ENCODE peak calls at places on chromosomes 13 and 19, in five cellular contexts. Q is upper lobe of right lung, G is iPS DF 19.7, D is omental fat pad, P is NCI-H446 treated with DMSO at 0.1 percent for 48 hours. Z is an unnamed sample.

GRCh38 chr13:75993823-75994222 is 357.7 kb downstream of the LMO7 start:
- DNase-seq in Q (no peak), G (no peak), D (no peak), P (no peak), Z (no peak)

GRCh38 chr19:23075031-23075733 is 41.6 kb upstream of the ZNF730 start:
- DNase-seq in Q (peak; percentile 80), G (peak; percentile 93), D (peak; percentile 29), P (no peak), Z (peak; percentile 70)

GRCh38 chr13:78326608-78327007 is 276.7 kb downstream of the POU4F1 start:
- DNase-seq in Q (no peak), G (no peak), D (no peak), P (peak; percentile 79), Z (peak; percentile 4)

GRCh38 chr13:60329221-60329983 is 67.6 kb upstream of the TDRD3 start:
- DNase-seq in Q (peak; percentile 64), G (no peak), D (no peak), P (peak; percentile 0), Z (no peak)

GRCh38 chr19:18425515-18426415 is 6.6 kb downstream of the SSBP4 start:
- DNase-seq in Q (no peak), G (no peak), D (no peak), P (no peak), Z (no peak)

GRCh38 chr19:49056101-49056901 is 1.2 kb downstream of the CGB7 start:
- DNase-seq in Q (peak; percentile 82), G (no peak), D (no peak), P (no peak), Z (no peak)

GRCh38 chr13:51380269-51380668 is 40.8 kb downstream of the SERPINE3 start:
- DNase-seq in Q (no peak), G (no peak), D (no peak), P (no peak), Z (no peak)

GRCh38 chr19:46080561-46080960 is 39.8 kb upstream of the IGFL4 start:
- DNase-seq in Q (no peak), G (no peak), D (no peak), P (no peak), Z (no peak)

GRCh38 chr19:42455621-42456081 is 12.9 kb upstream of the CXCL17 start:
- DNase-seq in Q (no peak), G (no peak), D (no peak), P (no peak), Z (no peak)

GRCh38 chr13:61084983-61085382 is 330.7 kb downstream of the PCDH20 start:
- DNase-seq in Q (no peak), G (no peak), D (no peak), P (no peak), Z (no peak)

GRCh38 chr13:113981611-113982295 is 7.9 kb upstream of the C13orf46 start:
- DNase-seq in Q (peak; percentile 63), G (no peak), D (no peak), P (no peak), Z (no peak)

Z was measured in DMS 273 treated with DMSO at 0.1 percent for 48 hours.